ENCODE peak calls at places on chromosomes 12 and 14, in eight cellular contexts. S, N, V, Q, A, X, H and W are unnamed samples.

GRCh38 chr12:65093571-65093970 is 27.5 kb downstream of the WIF1 start:
- DNase-seq in X (no peak), Q (no peak), A (no peak), S (no peak), H (no peak), V (no peak), N (no peak), W (no peak)

GRCh38 chr12:115037830-115038229 is 353.9 kb upstream of the TBX3 start:
- DNase-seq in N (no peak), A (no peak), V (no peak), S (no peak), Q (no peak), H (no peak), X (no peak), W (no peak)

GRCh38 chr12:131389051-131390013 is 321.6 kb upstream of the SFSWAP start:
- DNase-seq in A (no peak), S (no peak), V (no peak), H (no peak), Q (no peak), N (no peak), X (no peak), W (no peak)

GRCh38 chr12:70691018-70691672 is 53.9 kb upstream of the PTPRB start:
- DNase-seq in H (no peak), A (peak; percentile 34), N (no peak), X (peak; percentile 81), V (no peak), S (no peak), Q (no peak), W (no peak)

GRCh38 chr12:24118675-24119074 is 169.2 kb upstream of the SOX5 start:
- DNase-seq in N (no peak), Q (no peak), S (no peak), X (no peak), A (no peak), V (no peak), H (no peak), W (no peak)

GRCh38 chr14:77043177-77043983 is 14.9 kb upstream of the IRF2BPL start:
- DNase-seq in X (peak; percentile 59), V (peak; percentile 93), A (no peak), N (no peak), H (peak; percentile 54), S (no peak), Q (no peak), W (no peak)

GRCh38 chr12:127150479-127150878 is 1116.5 kb upstream of the TMEM132C start:
- DNase-seq in Q (no peak), S (no peak), A (no peak), N (no peak), X (no peak), V (peak; percentile 39), H (no peak), W (no peak)

GRCh38 chr12:12216349-12217017 is 50.4 kb downstream of the LRP6 start:
- DNase-seq in V (no peak), S (no peak), A (no peak), N (no peak), X (no peak), H (no peak), Q (no peak), W (no peak)

GRCh38 chr12:15278816-15279658 is 43.3 kb upstream of the PTPRO start:
- DNase-seq in S (no peak), A (peak; percentile 85), V (peak; percentile 88), H (no peak), Q (no peak), N (peak; percentile 88), X (peak; percentile 56), W (no peak)

GRCh38 chr12:107651867-107652449 is 33.6 kb upstream of the PWP1 start:
- DNase-seq in H (no peak), X (no peak), V (no peak), A (no peak), N (no peak), S (no peak), Q (no peak), W (no peak)

GRCh38 chr14:32524609-32525391 is 195.7 kb downstream of the AKAP6 start:
- DNase-seq in A (no peak), S (no peak), Q (no peak), H (no peak), N (no peak), X (no peak), V (no peak), W (no peak)

GRCh38 chr12:71415336-71416231 is 24.0 kb upstream of the LGR5 start:
- DNase-seq in Q (peak; percentile 66), N (no peak), S (peak; percentile 42), H (no peak), A (no peak), V (peak; percentile 81), X (peak; percentile 41), W (peak; percentile 45)

GRCh38 chr12:98352218-98352811 is 163.1 kb upstream of the TMPO start:
- DNase-seq in N (no peak), Q (no peak), H (no peak), S (peak; percentile 18), A (no peak), X (peak; percentile 91), V (peak; percentile 76), W (no peak)

GRCh38 chr14:94628578-94628977 is 16.4 kb downstream of the SERPINA3 start:
- DNase-seq in N (no peak), S (no peak), H (no peak), A (no peak), V (no peak), Q (no peak), X (no peak), W (no peak)

GRCh38 chr14:94631050-94631449 is 18.9 kb downstream of the SERPINA3 start:
- DNase-seq in S (no peak), V (no peak), H (no peak), N (no peak), X (no peak), Q (no peak), A (no peak), W (no peak)

GRCh38 chr14:94632305-94632590 is 20.1 kb downstream of the SERPINA3 start:
- DNase-seq in V (no peak), A (no peak), S (no peak), N (peak; percentile 42), H (no peak), Q (no peak), X (no peak), W (no peak)

GRCh38 chr14:94631536-94632304 is 19.5 kb downstream of the SERPINA3 start:
- DNase-seq in N (no peak), A (no peak), V (no peak), X (no peak), Q (no peak), S (no peak), H (no peak), W (no peak)

GRCh38 chr14:94630396-94630795 is 18.2 kb downstream of the SERPINA3 start:
- DNase-seq in X (no peak), V (no peak), S (no peak), Q (no peak), A (no peak), N (no peak), H (no peak), W (no peak)
- H3K27me3 ChIP-seq in X (no peaks in the 10 kb centered on the region), V (peaks cover 2% of the 10 kb centered on the region), S (peaks cover 29% of the 10 kb centered on the region), Q (no peaks in the 10 kb centered on the region), A (no peaks in the 10 kb centered on the region), N (peaks cover 16% of the 10 kb centered on the region), H (no peaks in the 10 kb centered on the region), W (no peaks in the 10 kb centered on the region)

DNA sequence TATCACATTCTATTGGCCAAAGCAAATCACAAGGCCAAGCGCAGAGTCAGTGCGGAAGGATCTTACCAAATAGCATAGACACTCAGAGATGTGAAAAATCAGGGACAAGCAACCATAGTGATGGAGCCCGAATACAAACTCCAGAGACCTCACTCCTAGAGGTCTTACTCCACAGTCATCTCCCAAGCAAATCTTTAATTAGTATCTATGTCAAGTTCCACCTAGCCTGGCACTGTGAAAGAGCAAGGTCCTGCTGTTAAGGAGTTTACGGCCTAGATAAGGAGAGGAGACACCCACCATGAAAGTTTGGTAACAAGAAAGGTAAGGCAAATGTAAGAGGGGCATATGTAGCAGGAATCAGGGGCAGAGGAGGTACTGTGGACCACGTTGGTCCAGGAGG is 7.4 kb upstream of the PLEKHG6 start:
- DNase-seq in S (no peak), A (no peak), H (no peak), Q (no peak), V (no peak), X (no peak), N (no peak), W (no peak)
- H3K27me3 ChIP-seq in S (no peaks in the 10 kb centered on the region), A (no peaks in the 10 kb centered on the region), H (no peaks in the 10 kb centered on the region), Q (no peaks in the 10 kb centered on the region), V (no peaks in the 10 kb centered on the region), X (no peaks in the 10 kb centered on the region), N (peaks cover 8% of the 10 kb centered on the region), W (no peaks in the 10 kb centered on the region)

DNA sequence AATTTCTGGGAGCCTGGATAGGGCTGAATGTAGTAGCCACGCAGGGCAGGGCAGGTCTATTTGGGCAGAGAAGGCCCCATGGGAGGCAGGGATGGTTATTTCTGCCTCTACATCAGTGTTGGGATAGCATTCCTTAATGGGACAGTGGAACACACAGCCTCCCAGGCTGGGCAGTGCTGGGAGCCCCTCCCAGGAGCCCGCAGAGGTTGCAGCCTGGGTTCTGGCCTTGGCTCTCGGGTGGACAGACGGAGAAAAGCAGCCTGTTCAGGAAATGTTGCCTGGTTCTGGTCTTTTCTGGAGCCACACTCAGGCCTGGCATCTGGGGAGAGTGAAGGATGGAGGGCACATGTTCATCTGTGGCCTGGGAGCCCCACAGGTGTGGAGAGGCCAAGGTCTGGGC is 479 bp upstream of the NOS1 start:
- DNase-seq in V (no peak), A (no peak), H (no peak), Q (no peak), S (no peak), N (no peak), X (no peak), W (no peak)
- H3K27me3 ChIP-seq in V (peaks cover 60% of the 10 kb centered on the region), A (peaks cover 10% of the 10 kb centered on the region), H (no peaks in the 10 kb centered on the region), Q (no peaks in the 10 kb centered on the region), S (peaks cover 44% of the 10 kb centered on the region), N (peaks cover 73% of the 10 kb centered on the region), X (peaks cover 25% of the 10 kb centered on the region), W (peaks cover 6% of the 10 kb centered on the region)

GRCh38 chr12:48970702-48971334 is 717 bp downstream of the WNT10B start:
- DNase-seq in A (no peak), S (no peak), N (no peak), X (no peak), H (no peak), Q (no peak), V (no peak), W (no peak)

GRCh38 chr12:48973531-48973930 is 2.0 kb upstream of the WNT10B start:
- DNase-seq in Q (no peak), N (no peak), V (no peak), S (no peak), X (no peak), A (no peak), H (no peak), W (no peak)

GRCh38 chr12:48973992-48974673 is 2.6 kb upstream of the WNT10B start:
- DNase-seq in Q (no peak), X (peak; percentile 61), A (no peak), H (no peak), N (no peak), S (no peak), V (no peak), W (no peak)

GRCh38 chr12:48972213-48973021 is 882 bp upstream of the WNT10B start:
- DNase-seq in Q (no peak), H (no peak), A (no peak), V (no peak), N (no peak), S (no peak), X (no peak), W (no peak)

DNA sequence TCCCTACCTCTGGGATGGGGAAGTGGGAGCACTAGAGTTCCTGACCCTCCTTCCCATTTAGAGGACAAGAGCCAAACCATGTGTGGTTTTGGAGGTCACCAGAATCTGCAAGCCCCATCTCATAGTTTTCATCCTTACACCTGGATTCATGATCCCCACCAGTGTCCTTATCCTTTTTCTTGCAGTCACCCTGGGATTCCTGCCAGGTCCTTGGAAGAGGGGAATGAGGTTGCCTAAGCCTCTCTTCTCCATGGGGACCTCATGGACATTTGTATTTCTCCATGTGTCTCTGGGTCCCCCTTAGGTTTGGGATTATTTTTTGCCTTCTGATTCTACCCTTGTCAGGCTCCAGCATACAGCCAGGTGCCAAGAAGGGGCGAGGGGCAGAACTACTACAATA is 1.5 kb upstream of the WNT10B start:
- DNase-seq in X (no peak), N (no peak), S (no peak), V (no peak), Q (no peak), H (no peak), A (no peak), W (no peak)
- H3K27me3 ChIP-seq in X (peaks cover 41% of the 10 kb centered on the region), N (peaks cover 92% of the 10 kb centered on the region), S (no peaks in the 10 kb centered on the region), V (peaks cover 9% of the 10 kb centered on the region), Q (peaks cover 31% of the 10 kb centered on the region), H (peaks cover 9% of the 10 kb centered on the region), A (no peaks in the 10 kb centered on the region), W (no peaks in the 10 kb centered on the region)